ENCODE peak calls at places on chromosomes 7 and 10, in ten cellular contexts. S is suprapubic skin, K is psoas muscle, A is A549, G is HCT116, O is cardiac muscle cell, Z is astrocyte, E is K562, Q is OCI-LY7, I is fibroblast of the aortic adventitia. X is an unnamed sample.

GRCh38 chr7:82050792-82051191 is 280.9 kb upstream of the HGF start:
- DNase-seq in S (no peak), K (no peak), A (no peak), G (no peak), O (peak), Z (peak), E (no peak), Q (no peak), I (peak), X (peak)

GRCh38 chr10:94274142-94274787 is 88.5 kb downstream of the NOC3L start:
- DNase-seq in S (no peak), K (peak), A (no peak), G (no peak), O (no peak), Z (peak), E (no peak), Q (no peak), I (peak), X (peak)

GRCh38 chr7:124387056-124387455 is 354.2 kb upstream of the TMEM229A start:
- DNase-seq in S (no peak), K (no peak), A (no peak), G (no peak), O (no peak), Z (no peak), E (no peak), Q (no peak), I (no peak), X (no peak)

GRCh38 chr10:128091636-128092210 is 34.5 kb downstream of the MKI67 start:
- DNase-seq in S (no peak), K (no peak), A (no peak), G (no peak), O (no peak), Z (no peak), E (no peak), Q (no peak), I (no peak), X (no peak)

GRCh38 chr10:30828680-30829079 is 199.1 kb upstream of the LYZL2 start:
- DNase-seq in S (peak), K (no peak), A (no peak), G (no peak), O (no peak), Z (peak), E (no peak), Q (no peak), I (peak), X (no peak)

GRCh38 chr10:50496228-50496627 is 127.5 kb downstream of the SGMS1 start:
- DNase-seq in S (no peak), K (no peak), A (no peak), G (no peak), O (no peak), Z (no peak), E (no peak), Q (no peak), I (no peak), X (no peak)

GRCh38 chr7:127578036-127578684 is 7.2 kb downstream of the GCC1 start:
- DNase-seq in S (no peak), K (no peak), A (no peak), G (no peak), O (no peak), Z (no peak), E (no peak), Q (no peak), I (peak), X (peak)

GRCh38 chr10:122190553-122190952 is 80.5 kb upstream of the BTBD16 start:
- DNase-seq in S (no peak), K (no peak), A (no peak), G (no peak), O (no peak), Z (no peak), E (no peak), Q (no peak), I (no peak), X (no peak)

GRCh38 chr7:82382276-82382675 is 61.3 kb downstream of the CACNA2D1 start:
- DNase-seq in S (no peak), K (no peak), A (no peak), G (no peak), O (no peak), Z (no peak), E (no peak), Q (no peak), I (no peak), X (no peak)

GRCh38 chr7:135980665-135981180 is 3.6 kb upstream of the MTPN start:
- DNase-seq in S (no peak), K (no peak), A (no peak), G (no peak), O (no peak), Z (peak), E (no peak), Q (peak), I (peak), X (peak)

GRCh38 chr10:120942806-120943413 is 91.7 kb downstream of the WDR11 start:
- DNase-seq in S (no peak), K (peak), A (peak), G (peak), O (peak), Z (peak), E (peak), Q (peak), I (peak), X (peak)

GRCh38 chr7:45638916-45639315 is 64.7 kb downstream of the ADCY1 start:
- DNase-seq in S (no peak), K (no peak), A (no peak), G (no peak), O (no peak), Z (no peak), E (no peak), Q (no peak), I (no peak), X (no peak)

GRCh38 chr7:106812027-106812643 is 52.9 kb upstream of the PIK3CG start:
- DNase-seq in S (no peak), K (no peak), A (no peak), G (no peak), O (no peak), Z (no peak), E (no peak), Q (peak), I (peak), X (no peak)

GRCh38 chr7:6157685-6158423 is 114.6 kb downstream of the CYTH3 start:
- DNase-seq in S (no peak), K (no peak), A (no peak), G (no peak), O (no peak), Z (no peak), E (no peak), Q (no peak), I (no peak), X (no peak)

GRCh38 chr10:48607356-48608278 is 2.7 kb upstream of the ARHGAP22 start:
- DNase-seq in S (peak), K (no peak), A (no peak), G (no peak), O (no peak), Z (no peak), E (no peak), Q (no peak), I (no peak), X (peak)

GRCh38 chr7:24827589-24827988 is 70.3 kb upstream of the GSDME start:
- DNase-seq in S (no peak), K (no peak), A (no peak), G (no peak), O (no peak), Z (peak), E (no peak), Q (no peak), I (peak), X (no peak)

GRCh38 chr7:121531175-121532070 is 135.3 kb upstream of the FAM3C start:
- DNase-seq in S (no peak), K (no peak), A (no peak), G (no peak), O (no peak), Z (peak), E (no peak), Q (no peak), I (no peak), X (peak)

GRCh38 chr7:134690614-134691504 is 44.2 kb downstream of the BPGM start:
- DNase-seq in S (no peak), K (no peak), A (no peak), G (no peak), O (no peak), Z (peak), E (no peak), Q (no peak), I (peak), X (peak)

GRCh38 chr7:41994046-41994745 is 242.8 kb downstream of the GLI3 start:
- DNase-seq in S (no peak), K (no peak), A (no peak), G (no peak), O (no peak), Z (no peak), E (no peak), Q (no peak), I (peak), X (no peak)

GRCh38 chr7:31569528-31569927 is 55.6 kb downstream of the ITPRID1 start:
- DNase-seq in S (no peak), K (no peak), A (no peak), G (no peak), O (no peak), Z (no peak), E (no peak), Q (no peak), I (no peak), X (no peak)

GRCh38 chr10:49611166-49611814 is 1.2 kb downstream of the SLC18A3 start:
- DNase-seq in S (peak), K (no peak), A (no peak), G (no peak), O (no peak), Z (no peak), E (no peak), Q (no peak), I (no peak), X (no peak)

GRCh38 chr10:44308935-44309334 is 76.0 kb downstream of the CXCL12 start:
- DNase-seq in S (no peak), K (no peak), A (no peak), G (no peak), O (no peak), Z (no peak), E (no peak), Q (no peak), I (no peak), X (no peak)

GRCh38 chr10:44311563-44311905 is 73.4 kb downstream of the CXCL12 start:
- DNase-seq in S (no peak), K (no peak), A (no peak), G (no peak), O (no peak), Z (no peak), E (no peak), Q (no peak), I (no peak), X (no peak)

GRCh38 chr10:44312401-44312800 is 72.5 kb downstream of the CXCL12 start:
- DNase-seq in S (no peak), K (no peak), A (no peak), G (no peak), O (no peak), Z (no peak), E (no peak), Q (no peak), I (no peak), X (no peak)

GRCh38 chr10:44309939-44310761 is 74.7 kb downstream of the CXCL12 start:
- DNase-seq in S (no peak), K (no peak), A (no peak), G (no peak), O (no peak), Z (no peak), E (no peak), Q (no peak), I (no peak), X (no peak)

GRCh38 chr10:44310762-44311562 is 73.9 kb downstream of the CXCL12 start:
- DNase-seq in S (peak), K (peak), A (peak), G (peak), O (peak), Z (peak), E (peak), Q (peak), I (peak), X (peak)
- H3K4me3 ChIP-seq in S (peak), K (peak), A (no peak), G (no peak), O (peak), Z (no peak), E (no peak), Q (no peak), I (peak), X (peak)

DNA sequence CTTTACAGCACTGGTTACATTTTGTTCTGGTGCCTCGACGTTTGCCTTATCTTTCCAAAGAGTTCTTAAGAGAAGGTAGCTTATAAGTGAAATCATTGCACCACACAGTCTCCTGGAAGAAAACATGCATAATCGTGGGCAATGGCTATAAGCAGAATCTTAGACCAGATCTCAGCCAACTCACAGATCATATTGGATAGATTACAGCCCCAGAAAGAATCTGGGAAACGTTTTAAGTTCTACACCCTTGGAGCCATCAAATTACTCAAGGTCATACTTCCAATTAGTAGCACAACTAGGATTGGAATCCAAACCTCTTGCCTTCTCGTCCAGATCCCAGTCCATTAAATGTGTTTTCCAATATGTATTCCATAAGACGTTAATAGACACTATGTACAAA is 8.8 kb upstream of the PDCD4 start:
- DNase-seq in S (no peak), K (no peak), A (no peak), G (no peak), O (no peak), Z (no peak), E (no peak), Q (no peak), I (no peak), X (no peak)
- H3K4me3 ChIP-seq in S (no peak), K (no peak), A (no peak), G (no peak), O (no peak), Z (no peak), E (no peak), Q (no peak), I (no peak), X (no peak)

GRCh38 chr10:51897560-51897959 is 198.2 kb upstream of the CSTF2T start:
- DNase-seq in S (no peak), K (no peak), A (no peak), G (no peak), O (no peak), Z (no peak), E (no peak), Q (no peak), I (peak), X (no peak)
- H3K4me3 ChIP-seq in S (no peak), K (no peak), A (no peak), G (no peak), O (no peak), Z (no peak), E (no peak), Q (no peak), I (no peak), X (no peak)

GRCh38 chr7:129386563-129386962 is 47.7 kb upstream of the STRIP2 start:
- DNase-seq in S (no peak), K (no peak), A (no peak), G (no peak), O (no peak), Z (no peak), E (no peak), Q (no peak), I (no peak), X (no peak)

GRCh38 chr7:129388353-129389098 is 45.7 kb upstream of the STRIP2 start:
- DNase-seq in S (no peak), K (no peak), A (no peak), G (no peak), O (no peak), Z (no peak), E (no peak), Q (no peak), I (no peak), X (no peak)

GRCh38 chr7:129385598-129385997 is 48.6 kb upstream of the STRIP2 start:
- DNase-seq in S (no peak), K (no peak), A (no peak), G (no peak), O (no peak), Z (no peak), E (no peak), Q (no peak), I (no peak), X (no peak)

GRCh38 chr7:129389829-129390228 is 44.4 kb upstream of the STRIP2 start:
- DNase-seq in S (no peak), K (no peak), A (no peak), G (no peak), O (no peak), Z (no peak), E (no peak), Q (no peak), I (no peak), X (no peak)

GRCh38 chr7:129387537-129387936 is 46.7 kb upstream of the STRIP2 start:
- DNase-seq in S (no peak), K (no peak), A (no peak), G (no peak), O (no peak), Z (no peak), E (no peak), Q (no peak), I (no peak), X (no peak)
- H3K4me3 ChIP-seq in S (no peak), K (no peak), A (no peak), G (no peak), O (no peak), Z (no peak), E (no peak), Q (no peak), I (no peak), X (no peak)

GRCh38 chr7:158821173-158822021 is 7.9 kb downstream of the ESYT2 start:
- DNase-seq in S (no peak), K (peak), A (peak), G (peak), O (no peak), Z (peak), E (peak), Q (no peak), I (peak), X (peak)

GRCh38 chr7:158818325-158819213 is 10.7 kb downstream of the ESYT2 start:
- DNase-seq in S (peak), K (peak), A (peak), G (peak), O (peak), Z (peak), E (peak), Q (no peak), I (peak), X (peak)

GRCh38 chr7:158816995-158817394 is 12.3 kb downstream of the ESYT2 start:
- DNase-seq in S (no peak), K (no peak), A (no peak), G (no peak), O (no peak), Z (no peak), E (peak), Q (no peak), I (no peak), X (no peak)

GRCh38 chr7:158820656-158821055 is 8.7 kb downstream of the ESYT2 start:
- DNase-seq in S (no peak), K (no peak), A (no peak), G (no peak), O (no peak), Z (peak), E (no peak), Q (no peak), I (peak), X (peak)

GRCh38 chr7:158819571-158820203 is 9.6 kb downstream of the ESYT2 start:
- DNase-seq in S (no peak), K (no peak), A (no peak), G (no peak), O (no peak), Z (no peak), E (peak), Q (no peak), I (no peak), X (peak)
- H3K4me3 ChIP-seq in S (no peak), K (peak), A (peak), G (no peak), O (no peak), Z (no peak), E (no peak), Q (no peak), I (no peak), X (no peak)

GRCh38 chr10:96658844-96659243 is 61.5 kb downstream of the PIK3AP1 start:
- DNase-seq in S (no peak), K (no peak), A (no peak), G (no peak), O (no peak), Z (no peak), E (no peak), Q (no peak), I (no peak), X (no peak)
- H3K4me3 ChIP-seq in S (no peak), K (no peak), A (no peak), G (no peak), O (no peak), Z (no peak), E (no peak), Q (no peak), I (no peak), X (no peak)

DNA sequence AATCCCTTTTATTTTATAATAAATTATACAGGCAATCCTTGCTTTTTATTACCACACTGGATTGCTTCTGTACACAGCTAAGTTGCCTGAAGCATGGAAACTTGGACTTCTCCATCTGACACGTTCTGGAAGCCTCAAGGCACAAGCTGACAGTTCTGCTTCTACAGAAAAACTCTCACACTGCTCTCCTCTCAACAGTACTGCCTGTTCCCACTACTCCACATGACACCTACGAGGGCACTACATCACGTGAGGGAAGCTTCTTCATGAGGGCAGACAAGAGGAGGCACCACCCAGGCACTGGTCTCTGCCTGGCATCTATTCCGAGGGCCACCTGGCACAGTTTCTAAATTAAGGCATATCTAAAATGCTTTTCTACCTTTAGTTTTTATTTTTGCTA is 16.8 kb upstream of the FAM133B start:
- DNase-seq in S (no peak), K (no peak), A (no peak), G (no peak), O (no peak), Z (no peak), E (no peak), Q (no peak), I (no peak), X (no peak)
- H3K4me3 ChIP-seq in S (no peak), K (no peak), A (no peak), G (no peak), O (no peak), Z (no peak), E (no peak), Q (no peak), I (no peak), X (no peak)